ENCODE peak calls at places on chromosome 18, in seven cellular contexts. X is neuronal stem cell, W is heart left ventricle, U is cardiac muscle cell, V is NT2/D1, R is tibial artery, D is heart right ventricle. T is an unnamed sample.

GRCh38 chr18:395481-396250 is 104.8 kb downstream of the COLEC12 start:
- DNase-seq in V (no peak), W (no peak), D (no peak), R (peak; percentile 60), X (no peak), U (no peak), T (no peak)

GRCh38 chr18:31563778-31564177 is 27.9 kb upstream of the TTR start:
- DNase-seq in X (no peak), W (no peak), U (no peak), D (no peak), R (no peak), V (no peak), T (no peak)

GRCh38 chr18:39571511-39571910 is 2005.9 kb upstream of the CELF4 start:
- DNase-seq in V (no peak), R (no peak), U (peak; percentile 46), W (no peak), X (no peak), D (no peak), T (no peak)

GRCh38 chr18:69444221-69444620 is 43.5 kb downstream of the DOK6 start:
- DNase-seq in R (no peak), U (no peak), X (no peak), D (no peak), W (no peak), V (no peak), T (no peak)

GRCh38 chr18:50131591-50131990 is 63.4 kb downstream of the MYO5B start:
- DNase-seq in W (no peak), R (no peak), D (no peak), X (no peak), V (no peak), U (no peak), T (no peak)

GRCh38 chr18:55421612-55422381 is 166.2 kb downstream of the TCF4 start:
- DNase-seq in V (no peak), D (peak; percentile 29), R (peak; percentile 45), U (no peak), W (no peak), X (no peak), T (no peak)

GRCh38 chr18:23857756-23858155 is 156.8 kb upstream of the TTC39C start:
- DNase-seq in R (no peak), V (no peak), U (no peak), X (no peak), D (no peak), W (no peak), T (no peak)

GRCh38 chr18:21897811-21898210 is 157.2 kb downstream of the MIB1 start:
- DNase-seq in X (peak; percentile 63), U (peak; percentile 84), W (peak; percentile 22), V (peak; percentile 44), R (peak; percentile 26), D (peak; percentile 47), T (peak; percentile 74)

GRCh38 chr18:27185025-27185763 is at the start of gene CHST9:
- DNase-seq in V (no peak), R (no peak), W (peak; percentile 23), X (peak; percentile 15), D (peak; percentile 15), U (peak; percentile 66), T (peak; percentile 14)

GRCh38 chr18:80009661-80010550 is 21.5 kb upstream of the TXNL4A start:
- DNase-seq in R (peak; percentile 66), U (no peak), W (peak; percentile 80), V (no peak), D (peak; percentile 85), X (no peak), T (no peak)

GRCh38 chr18:62982600-62983251 is 267.4 kb downstream of the PHLPP1 start:
- DNase-seq in V (peak; percentile 39), D (peak; percentile 61), W (peak; percentile 56), R (peak; percentile 65), X (peak; percentile 55), U (peak; percentile 73), T (peak; percentile 69)

GRCh38 chr18:58013241-58014211 is 30.5 kb upstream of the NEDD4L start:
- DNase-seq in V (no peak), U (no peak), X (no peak), R (no peak), D (no peak), W (no peak), T (no peak)

GRCh38 chr18:48929212-48929612 is 21.6 kb downstream of the SMAD7 start:
- DNase-seq in V (no peak), D (no peak), W (no peak), U (no peak), R (no peak), X (no peak), T (no peak)
- H3K4me3 ChIP-seq in V (no peak overlapping the region), D (no peak overlapping the region), W (no peak overlapping the region), U (no peak overlapping the region), R (no peak overlapping the region), X (no peak overlapping the region), T (no peak overlapping the region)

GRCh38 chr18:60493066-60493465 is 120.5 kb upstream of the MC4R start:
- DNase-seq in W (no peak), U (no peak), V (peak; percentile 18), R (no peak), X (no peak), D (no peak), T (no peak)
- H3K9me3 ChIP-seq in W (no peaks in the 10 kb centered on the region), U (no peaks in the 10 kb centered on the region), V (no peaks in the 10 kb centered on the region), R (no peaks in the 10 kb centered on the region), X (no peaks in the 10 kb centered on the region), D (no peaks in the 10 kb centered on the region), T (no peaks in the 10 kb centered on the region)

GRCh38 chr18:2905802-2906521 is 59.2 kb downstream of the EMILIN2 start:
- DNase-seq in X (no peak), W (peak; percentile 82), R (peak; percentile 63), D (peak; percentile 81), V (no peak), U (no peak), T (no peak)

GRCh38 chr18:2907459-2908145 is 60.8 kb downstream of the EMILIN2 start:
- DNase-seq in D (no peak), V (no peak), R (no peak), U (no peak), X (no peak), W (peak; percentile 17), T (no peak)

GRCh38 chr18:2908166-2908945 is 61.5 kb downstream of the EMILIN2 start:
- DNase-seq in R (no peak), D (no peak), V (no peak), W (peak; percentile 14), X (no peak), U (no peak), T (no peak)

GRCh38 chr18:2908946-2909335 is 62.1 kb downstream of the EMILIN2 start:
- DNase-seq in X (no peak), R (no peak), V (no peak), U (no peak), W (peak; percentile 15), D (no peak), T (no peak)

GRCh38 chr18:2906522-2907458 is 60.0 kb downstream of the EMILIN2 start:
- DNase-seq in R (no peak), W (peak; percentile 35), U (peak; percentile 31), V (no peak), D (peak; percentile 38), X (no peak), T (peak; percentile 1)
- H3K4me3 ChIP-seq in R (peak overlapping the region; percentile 44), W (peak overlapping the region; percentile 61), U (peak overlapping the region; percentile 17), V (peak overlapping the region; percentile 61), D (peak overlapping the region; percentile 57), X (peak overlapping the region; percentile 87), T (no peak overlapping the region)

GRCh38 chr18:78796693-78797455 is 182.7 kb upstream of the SALL3 start:
- DNase-seq in X (no peak), R (no peak), U (no peak), W (no peak), D (no peak), V (no peak), T (no peak)
- H3K9me3 ChIP-seq in X (no peaks in the 10 kb centered on the region), R (no peaks in the 10 kb centered on the region), U (no peaks in the 10 kb centered on the region), W (no peaks in the 10 kb centered on the region), D (no peaks in the 10 kb centered on the region), V (no peaks in the 10 kb centered on the region), T (no peaks in the 10 kb centered on the region)

GRCh38 chr18:42977982-42978595 is 137.4 kb downstream of the RIT2 start:
- DNase-seq in U (no peak), D (no peak), X (no peak), W (no peak), R (no peak), V (no peak), T (peak; percentile 53)
- H3K4me3 ChIP-seq in U (no peak overlapping the region), D (no peak overlapping the region), X (no peak overlapping the region), W (no peak overlapping the region), R (no peak overlapping the region), V (no peak overlapping the region), T (no peak overlapping the region)

T was measured in HAP-1.